ENCODE peak calls at places on chromosomes 1 and 21, in four cellular contexts. One of them, this sample, is unnamed. For H4K20me1, the result is how much of the 10 kb centered on the place peaks cover.

GRCh38 chr1:185674201-185674600 is 60.0 kb upstream of the HMCN1 start:
- DNase-seq in GM23248: no peak
- DNase-seq in fibroblast of lung: no peak
- DNase-seq in IMR-90: no peak
- DNase-seq in this sample: peak

GRCh38 chr1:6445062-6445763 is 20.6 kb downstream of the ESPN start:
- DNase-seq in fibroblast of lung: peak
- DNase-seq in IMR-90: peak
- DNase-seq in GM23248: peak
- DNase-seq in this sample: peak

GRCh38 chr1:67710417-67710816 is 25.4 kb downstream of the GADD45A start:
- DNase-seq in GM23248: peak
- DNase-seq in fibroblast of lung: peak
- DNase-seq in IMR-90: peak
- DNase-seq in this sample: peak

GRCh38 chr1:120179420-120180348 is 3.4 kb upstream of the SEC22B start:
- DNase-seq in IMR-90: peak
- DNase-seq in fibroblast of lung: peak
- DNase-seq in GM23248: peak
- DNase-seq in this sample: peak

GRCh38 chr1:19164274-19165015 is 45.6 kb downstream of the UBR4 start:
- DNase-seq in fibroblast of lung: no peak
- DNase-seq in GM23248: no peak
- DNase-seq in IMR-90: no peak
- DNase-seq in this sample: peak

GRCh38 chr21:41162111-41162510 is 5.8 kb upstream of the BACE2 start:
- DNase-seq in IMR-90: no peak
- DNase-seq in GM23248: no peak
- DNase-seq in fibroblast of lung: no peak
- DNase-seq in this sample: no peak

GRCh38 chr1:220451541-220451940 is 76.4 kb upstream of the MARK1 start:
- DNase-seq in IMR-90: no peak
- DNase-seq in GM23248: no peak
- DNase-seq in fibroblast of lung: no peak
- DNase-seq in this sample: no peak

GRCh38 chr1:229127301-229127700 is 143.6 kb upstream of the RAB4A start:
- DNase-seq in IMR-90: peak
- DNase-seq in fibroblast of lung: no peak
- DNase-seq in GM23248: no peak
- DNase-seq in this sample: no peak

GRCh38 chr1:15523104-15523921 is 702 bp downstream of the CASP9 start:
- DNase-seq in IMR-90: no peak
- DNase-seq in fibroblast of lung: peak
- DNase-seq in GM23248: peak
- DNase-seq in this sample: peak

GRCh38 chr1:30740952-30741894 is 16.4 kb downstream of the LAPTM5 start:
- DNase-seq in fibroblast of lung: no peak
- DNase-seq in GM23248: no peak
- DNase-seq in IMR-90: peak
- DNase-seq in this sample: peak

GRCh38 chr1:206021796-206022365 is 1.8 kb downstream of the CTSE start:
- DNase-seq in fibroblast of lung: no peak
- DNase-seq in GM23248: peak
- DNase-seq in IMR-90: peak
- DNase-seq in this sample: peak

GRCh38 chr1:209583408-209583807 is at the start of gene CAMK1G:
- DNase-seq in fibroblast of lung: peak
- DNase-seq in IMR-90: peak
- DNase-seq in GM23248: peak
- DNase-seq in this sample: peak

GRCh38 chr21:44736291-44737004 is 25.1 kb upstream of the TSPEAR start:
- DNase-seq in IMR-90: no peak
- DNase-seq in GM23248: no peak
- DNase-seq in fibroblast of lung: no peak
- DNase-seq in this sample: peak

GRCh38 chr1:163528710-163529348 is 207.1 kb downstream of the NUF2 start:
- DNase-seq in IMR-90: peak
- DNase-seq in fibroblast of lung: peak
- DNase-seq in GM23248: peak
- DNase-seq in this sample: peak

GRCh38 chr1:165143437-165144065 is 213.0 kb downstream of the LMX1A start:
- DNase-seq in GM23248: peak
- DNase-seq in IMR-90: no peak
- DNase-seq in fibroblast of lung: no peak
- DNase-seq in this sample: peak

GRCh38 chr1:204923626-204924012 is 53.0 kb downstream of the NFASC start:
- DNase-seq in IMR-90: no peak
- DNase-seq in fibroblast of lung: no peak
- DNase-seq in GM23248: no peak
- DNase-seq in this sample: no peak

GRCh38 chr21:25501996-25502665 is 105.2 kb downstream of the MRPL39 start:
- DNase-seq in IMR-90: no peak
- DNase-seq in fibroblast of lung: no peak
- DNase-seq in GM23248: no peak
- DNase-seq in this sample: no peak

GRCh38 chr1:224343679-224344078 is 13.0 kb upstream of the CNIH4 start:
- DNase-seq in GM23248: no peak
- DNase-seq in fibroblast of lung: peak
- DNase-seq in IMR-90: no peak
- DNase-seq in this sample: no peak

GRCh38 chr1:50959303-50959912 is 659 bp downstream of the FAF1 start:
- DNase-seq in IMR-90: peak
- DNase-seq in fibroblast of lung: peak
- DNase-seq in GM23248: peak
- DNase-seq in this sample: peak

GRCh38 chr1:6118415-6118814 is 61.7 kb downstream of the CHD5 start:
- DNase-seq in fibroblast of lung: peak
- DNase-seq in IMR-90: peak
- DNase-seq in GM23248: peak
- DNase-seq in this sample: no peak

GRCh38 chr1:30779294-30780071 is 21.9 kb upstream of the LAPTM5 start:
- DNase-seq in GM23248: peak
- DNase-seq in IMR-90: peak
- DNase-seq in fibroblast of lung: peak
- DNase-seq in this sample: peak

GRCh38 chr1:88877382-88877825 is 14.0 kb downstream of the GTF2B start:
- DNase-seq in fibroblast of lung: peak
- DNase-seq in IMR-90: peak
- DNase-seq in GM23248: peak
- DNase-seq in this sample: peak

GRCh38 chr1:169951108-169951507 is 57.4 kb upstream of the SCYL3 start:
- DNase-seq in GM23248: no peak
- DNase-seq in IMR-90: no peak
- DNase-seq in fibroblast of lung: no peak
- DNase-seq in this sample: no peak

GRCh38 chr1:23793018-23793781 is 2.3 kb downstream of the LYPLA2 start:
- DNase-seq in IMR-90: no peak
- DNase-seq in GM23248: peak
- DNase-seq in fibroblast of lung: peak
- DNase-seq in this sample: no peak

GRCh38 chr1:186303911-186304310 is 71.1 kb downstream of the TPR start:
- DNase-seq in GM23248: no peak
- DNase-seq in fibroblast of lung: no peak
- DNase-seq in IMR-90: no peak
- DNase-seq in this sample: no peak

GRCh38 chr1:170734412-170735175 is 70.7 kb downstream of the PRRX1 start:
- DNase-seq in GM23248: peak
- DNase-seq in fibroblast of lung: peak
- DNase-seq in IMR-90: peak
- DNase-seq in this sample: peak

GRCh38 chr1:151989131-151989868 is 4.4 kb downstream of the S100A10 start:
- DNase-seq in fibroblast of lung: peak
- DNase-seq in GM23248: peak
- DNase-seq in IMR-90: peak
- DNase-seq in this sample: peak

GRCh38 chr1:194024659-194025058 is 838.2 kb upstream of the B3GALT2 start:
- DNase-seq in fibroblast of lung: peak
- DNase-seq in IMR-90: peak
- DNase-seq in GM23248: no peak
- DNase-seq in this sample: peak

GRCh38 chr1:207993477-207994445 is 82.8 kb upstream of the CD34 start:
- DNase-seq in fibroblast of lung: peak
- DNase-seq in IMR-90: no peak
- DNase-seq in GM23248: peak
- DNase-seq in this sample: peak

GRCh38 chr1:43549921-43550597 is 19.4 kb downstream of the PTPRF start:
- DNase-seq in fibroblast of lung: no peak
- DNase-seq in IMR-90: no peak
- DNase-seq in GM23248: no peak
- DNase-seq in this sample: peak

GRCh38 chr21:41164052-41164451 is 3.9 kb upstream of the BACE2 start:
- DNase-seq in GM23248: no peak
- DNase-seq in fibroblast of lung: no peak
- DNase-seq in IMR-90: no peak
- DNase-seq in this sample: no peak

GRCh38 chr1:154847891-154848290 is 22.2 kb downstream of the KCNN3 start:
- DNase-seq in fibroblast of lung: no peak
- DNase-seq in IMR-90: no peak
- DNase-seq in GM23248: peak
- DNase-seq in this sample: no peak

GRCh38 chr1:37267111-37267835 is 207.1 kb upstream of the ZC3H12A start:
- DNase-seq in IMR-90: no peak
- DNase-seq in fibroblast of lung: no peak
- DNase-seq in GM23248: peak
- DNase-seq in this sample: no peak

GRCh38 chr1:170424346-170424745 is 107.6 kb upstream of the GORAB start:
- DNase-seq in fibroblast of lung: no peak
- DNase-seq in GM23248: peak
- DNase-seq in IMR-90: peak
- DNase-seq in this sample: peak

GRCh38 chr1:248926401-248927182 is 20.6 kb downstream of the PGBD2 start:
- DNase-seq in GM23248: peak
- DNase-seq in fibroblast of lung: peak
- DNase-seq in IMR-90: peak
- DNase-seq in this sample: peak

GRCh38 chr1:87867631-87868030 is 539.0 kb downstream of the LMO4 start:
- DNase-seq in fibroblast of lung: peak
- DNase-seq in GM23248: peak
- DNase-seq in IMR-90: peak
- DNase-seq in this sample: peak

GRCh38 chr1:37794372-37795339 is 1.0 kb downstream of the MANEAL start:
- DNase-seq in fibroblast of lung: no peak
- DNase-seq in IMR-90: no peak
- DNase-seq in GM23248: no peak
- DNase-seq in this sample: no peak

DNA sequence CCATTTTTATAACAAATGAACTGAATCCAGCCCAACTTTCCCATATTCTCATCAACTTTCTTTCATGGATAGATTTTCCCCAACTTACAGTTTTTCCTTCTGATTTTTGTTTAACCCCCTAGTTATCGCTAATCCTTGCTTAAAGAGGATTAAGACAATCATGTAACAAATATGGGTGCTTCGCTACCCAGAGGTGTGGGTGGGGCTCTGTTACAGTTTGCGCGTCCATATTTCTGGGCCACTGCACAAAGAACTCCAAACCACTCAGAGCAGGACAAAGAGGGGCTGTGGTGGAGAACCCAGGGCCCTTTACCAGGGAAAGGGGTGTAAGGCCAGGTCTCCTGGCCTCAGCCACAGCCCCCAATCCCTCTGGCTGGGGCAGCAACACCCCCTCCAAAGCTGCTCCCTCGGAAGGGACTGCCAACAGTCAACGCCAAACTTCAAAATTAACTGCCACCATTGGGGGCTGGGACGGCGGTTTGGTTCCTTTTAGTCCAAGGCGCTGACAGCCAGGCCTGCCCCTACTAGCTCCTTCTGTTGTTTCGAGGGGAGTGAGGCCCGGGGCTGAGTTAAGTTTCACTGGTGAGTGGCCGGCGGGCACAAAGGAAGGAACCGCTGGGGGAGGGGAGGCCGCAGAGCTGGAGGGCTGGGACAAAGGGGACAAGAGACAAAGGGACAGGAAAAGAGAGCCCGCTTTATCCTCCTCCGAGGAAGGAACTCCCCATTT is 27.9 kb downstream of the SSBP3 start:
- DNase-seq in fibroblast of lung: no peak
- DNase-seq in GM23248: no peak
- DNase-seq in IMR-90: no peak
- DNase-seq in this sample: no peak
- H3K4me3 ChIP-seq in fibroblast of lung: no peak
- H3K4me3 ChIP-seq in GM23248: no peak
- H3K4me3 ChIP-seq in IMR-90: no peak
- H3K4me3 ChIP-seq in this sample: no peak

GRCh38 chr1:25754421-25755195 is 45.4 kb upstream of the SELENON start:
- DNase-seq in GM23248: no peak
- DNase-seq in fibroblast of lung: no peak
- DNase-seq in IMR-90: no peak
- DNase-seq in this sample: no peak
- H2AFZ ChIP-seq in GM23248: no peak
- H2AFZ ChIP-seq in fibroblast of lung: no peak
- H2AFZ ChIP-seq in IMR-90: no peak
- H2AFZ ChIP-seq in this sample: no peak

DNA sequence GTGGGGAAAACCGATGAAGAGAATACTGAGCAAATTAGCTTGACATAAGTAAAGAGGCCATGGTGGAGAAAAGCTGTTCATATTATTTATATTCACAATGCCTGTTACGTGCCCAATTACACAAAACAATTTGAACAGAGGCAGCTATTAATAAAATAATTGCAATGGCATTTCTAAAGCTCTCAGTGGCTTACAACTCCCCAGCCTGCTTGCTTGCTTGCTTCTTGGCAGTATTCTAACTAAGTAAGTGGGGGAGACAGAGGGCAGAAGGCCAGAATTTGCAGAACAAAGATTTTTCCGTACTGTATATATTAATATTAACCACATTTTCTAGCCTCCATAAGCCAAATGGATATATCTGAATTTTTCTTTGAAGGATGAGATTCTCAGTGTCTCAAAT is 12.9 kb downstream of the PTPN14 start:
- DNase-seq in IMR-90: no peak
- DNase-seq in fibroblast of lung: no peak
- DNase-seq in GM23248: no peak
- DNase-seq in this sample: no peak
- H4K20me1 ChIP-seq in IMR-90: half or more
- H4K20me1 ChIP-seq in fibroblast of lung: under half
- H4K20me1 ChIP-seq in GM23248: under half
- H4K20me1 ChIP-seq in this sample: under half

GRCh38 chr1:217088521-217089221 is 365.4 kb upstream of the ESRRG start:
- DNase-seq in IMR-90: peak
- DNase-seq in fibroblast of lung: peak
- DNase-seq in GM23248: no peak
- DNase-seq in this sample: no peak
- H3K4me3 ChIP-seq in IMR-90: peak
- H3K4me3 ChIP-seq in fibroblast of lung: peak
- H3K4me3 ChIP-seq in GM23248: no peak
- H3K4me3 ChIP-seq in this sample: peak

DNA sequence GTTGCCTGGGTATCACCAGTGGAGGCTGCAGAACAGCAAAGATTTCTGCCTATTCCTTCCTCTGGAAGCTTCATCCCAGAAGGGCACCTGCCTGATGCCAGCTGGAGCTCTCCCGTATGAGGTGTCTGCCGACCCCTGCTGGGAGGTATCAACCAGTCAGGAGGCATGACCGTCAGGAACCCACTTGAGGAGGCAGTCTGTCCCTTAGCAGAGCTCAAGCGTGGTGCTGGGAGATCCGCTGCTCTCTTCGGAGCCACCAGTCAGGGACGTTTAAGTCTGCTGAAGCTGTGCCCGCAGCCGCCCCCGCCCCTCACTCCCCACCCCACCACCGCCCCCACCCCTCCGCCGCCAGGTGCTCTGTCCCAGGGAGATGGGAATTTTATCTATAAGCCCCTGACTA is 23.1 kb upstream of the HFM1 start:
- DNase-seq in GM23248: no peak
- DNase-seq in fibroblast of lung: no peak
- DNase-seq in IMR-90: no peak
- DNase-seq in this sample: no peak
- H2AFZ ChIP-seq in GM23248: no peak
- H2AFZ ChIP-seq in fibroblast of lung: no peak
- H2AFZ ChIP-seq in IMR-90: no peak
- H2AFZ ChIP-seq in this sample: no peak